ENCODE peak calls at places on chromosomes 5 and 9, in seven cellular contexts. W is fibroblast of lung; E is A549; S is BE2C; Q is spleen; V is CD8-positive, alpha-beta memory T cell; R is H9. B is an unnamed sample. For H3K9me3, the result is how much of the 10 kb centered on the place peaks cover.

GRCh38 chr9:1722404-1722803 is 292.7 kb upstream of the SMARCA2 start:
- DNase-seq in W (no peak), E (peak), S (no peak), Q (no peak), V (no peak), R (peak), B (no peak)

GRCh38 chr5:36719266-36719665 is 112.9 kb downstream of the SLC1A3 start:
- DNase-seq in W (no peak), E (no peak), S (no peak), Q (no peak), V (no peak), R (no peak), B (no peak)

GRCh38 chr5:7852542-7852941 is 1.6 kb upstream of the CFAP90 start:
- DNase-seq in W (peak), E (no peak), S (no peak), Q (no peak), V (no peak), R (no peak), B (no peak)

GRCh38 chr9:32385135-32385884 is 867 bp downstream of the ACO1 start:
- DNase-seq in W (peak), E (no peak), S (no peak), Q (no peak), V (no peak), R (no peak), B (no peak)

GRCh38 chr9:35570709-35571108 is 34.4 kb upstream of the TESK1 start:
- DNase-seq in W (no peak), E (no peak), S (no peak), Q (no peak), V (no peak), R (no peak), B (no peak)

GRCh38 chr5:41193462-41194166 is 19.7 kb downstream of the C6 start:
- DNase-seq in W (peak), E (peak), S (peak), Q (peak), V (no peak), R (no peak), B (no peak)

GRCh38 chr5:174825587-174825986 is 101.2 kb downstream of the MSX2 start:
- DNase-seq in W (peak), E (no peak), S (no peak), Q (no peak), V (no peak), R (no peak), B (no peak)

GRCh38 chr5:84618262-84618661 is 233.6 kb upstream of the EDIL3 start:
- DNase-seq in W (no peak), E (no peak), S (no peak), Q (no peak), V (no peak), R (no peak), B (no peak)

GRCh38 chr5:77843570-77844407 is 67.7 kb upstream of the TBCA start:
- DNase-seq in W (no peak), E (no peak), S (no peak), Q (no peak), V (no peak), R (peak), B (no peak)

GRCh38 chr5:2674456-2674855 is 77.0 kb downstream of the IRX2 start:
- DNase-seq in W (no peak), E (no peak), S (no peak), Q (no peak), V (no peak), R (no peak), B (no peak)

GRCh38 chr5:2666081-2666480 is 85.4 kb downstream of the IRX2 start:
- DNase-seq in W (no peak), E (no peak), S (no peak), Q (no peak), V (no peak), R (no peak), B (no peak)

GRCh38 chr5:2669913-2670312 is 81.6 kb downstream of the IRX2 start:
- DNase-seq in W (no peak), E (no peak), S (no peak), Q (no peak), V (no peak), R (no peak), B (no peak)

GRCh38 chr5:2670856-2671404 is 80.5 kb downstream of the IRX2 start:
- DNase-seq in W (no peak), E (no peak), S (no peak), Q (no peak), V (no peak), R (no peak), B (no peak)

GRCh38 chr5:2669259-2669658 is 82.2 kb downstream of the IRX2 start:
- DNase-seq in W (no peak), E (no peak), S (no peak), Q (no peak), V (no peak), R (no peak), B (no peak)
- H3K9me3 ChIP-seq in W (under half), E (under half), S (under half), Q (under half), V (under half), R (under half), B (under half)

GRCh38 chr5:162768962-162769464 is 668.4 kb upstream of the CCNG1 start:
- DNase-seq in W (no peak), E (no peak), S (no peak), Q (no peak), V (no peak), R (no peak), B (no peak)
- H3K9me3 ChIP-seq in W (under half), E (under half), S (under half), Q (under half), V (under half), R (under half), B (under half)

GRCh38 chr5:71830626-71831539 is 111.8 kb downstream of the CARTPT start:
- DNase-seq in W (peak), E (peak), S (peak), Q (no peak), V (no peak), R (no peak), B (no peak)

GRCh38 chr5:71821029-71821428 is 102.0 kb downstream of the CARTPT start:
- DNase-seq in W (no peak), E (no peak), S (no peak), Q (no peak), V (no peak), R (no peak), B (no peak)

GRCh38 chr5:71828641-71829040 is 109.6 kb downstream of the CARTPT start:
- DNase-seq in W (peak), E (no peak), S (no peak), Q (no peak), V (no peak), R (no peak), B (no peak)

GRCh38 chr5:71829206-71829605 is 110.1 kb downstream of the CARTPT start:
- DNase-seq in W (no peak), E (no peak), S (no peak), Q (no peak), V (no peak), R (no peak), B (no peak)

DNA sequence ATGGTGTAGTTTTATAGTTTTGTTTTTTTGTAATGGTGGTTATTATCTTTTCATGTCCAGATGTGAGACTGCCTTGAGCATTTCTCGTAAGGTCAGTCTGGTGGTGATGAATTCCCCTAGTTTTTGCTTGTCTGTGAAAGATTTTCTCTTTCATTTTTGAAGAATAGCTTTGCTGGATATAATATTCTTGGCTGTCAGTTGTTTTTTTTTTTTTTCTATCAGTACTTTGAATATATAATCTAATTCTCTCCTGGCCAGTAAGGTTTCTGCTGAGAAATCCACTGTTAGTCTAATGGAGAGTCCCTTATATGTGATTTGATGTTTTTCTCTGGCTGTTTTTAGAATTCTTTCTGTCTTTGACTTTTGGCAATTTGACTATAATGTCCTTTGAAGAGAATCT is 106.9 kb downstream of the CARTPT start:
- DNase-seq in W (no peak), E (no peak), S (no peak), Q (no peak), V (no peak), R (no peak), B (no peak)
- H3K9me3 ChIP-seq in W (under half), E (under half), S (under half), Q (half or more), V (under half), R (under half), B (under half)

GRCh38 chr5:180056153-180056552 is 15.4 kb downstream of the RNF130 start:
- DNase-seq in W (no peak), E (no peak), S (no peak), Q (no peak), V (no peak), R (no peak), B (no peak)

GRCh38 chr5:180054226-180054625 is 17.3 kb downstream of the RNF130 start:
- DNase-seq in W (no peak), E (no peak), S (no peak), Q (no peak), V (no peak), R (no peak), B (no peak)

GRCh38 chr5:180059326-180059725 is 12.2 kb downstream of the RNF130 start:
- DNase-seq in W (no peak), E (no peak), S (no peak), Q (no peak), V (no peak), R (no peak), B (no peak)

GRCh38 chr5:180060192-180060591 is 11.4 kb downstream of the RNF130 start:
- DNase-seq in W (no peak), E (no peak), S (no peak), Q (no peak), V (no peak), R (no peak), B (no peak)
- H3K9me3 ChIP-seq in W (under half), E (under half), S (under half), Q (under half), V (under half), R (under half), B (under half)

B was measured in T-helper 17 cell.